ENCODE peak calls at places on chromosomes 11 and 22, in eight cellular contexts. One of them, this sample, is unnamed.

GRCh38 chr22:43181321-43182076 is 5.4 kb downstream of the TTLL12 start:
- DNase-seq in transverse colon: no peak
- DNase-seq in H1: no peak
- DNase-seq in spleen: no peak
- DNase-seq in sigmoid colon: no peak
- DNase-seq in endothelial cell of umbilical vein: no peak
- DNase-seq in suprapubic skin: no peak
- DNase-seq in stomach: no peak
- DNase-seq in this sample: no peak

GRCh38 chr11:27216268-27217149 is 146.5 kb downstream of the CCDC34 start:
- DNase-seq in stomach: no peak
- DNase-seq in suprapubic skin: no peak
- DNase-seq in H1: no peak
- DNase-seq in spleen: peak; percentile 83
- DNase-seq in sigmoid colon: peak; percentile 86
- DNase-seq in endothelial cell of umbilical vein: peak; percentile 90
- DNase-seq in transverse colon: peak; percentile 33
- DNase-seq in this sample: no peak

GRCh38 chr11:130168105-130168504 is 8.5 kb downstream of the ST14 start:
- DNase-seq in endothelial cell of umbilical vein: no peak
- DNase-seq in transverse colon: peak; percentile 9
- DNase-seq in stomach: no peak
- DNase-seq in sigmoid colon: no peak
- DNase-seq in spleen: no peak
- DNase-seq in H1: no peak
- DNase-seq in suprapubic skin: no peak
- DNase-seq in this sample: no peak

GRCh38 chr22:42742940-42743339 is 22.3 kb upstream of the A4GALT start:
- DNase-seq in H1: no peak
- DNase-seq in stomach: no peak
- DNase-seq in suprapubic skin: no peak
- DNase-seq in transverse colon: no peak
- DNase-seq in spleen: no peak
- DNase-seq in sigmoid colon: peak; percentile 75
- DNase-seq in endothelial cell of umbilical vein: no peak
- DNase-seq in this sample: no peak

GRCh38 chr22:50184004-50184461 is 1.7 kb upstream of the TRABD start:
- DNase-seq in transverse colon: peak; percentile 75
- DNase-seq in sigmoid colon: peak; percentile 89
- DNase-seq in H1: no peak
- DNase-seq in stomach: peak; percentile 90
- DNase-seq in endothelial cell of umbilical vein: no peak
- DNase-seq in suprapubic skin: no peak
- DNase-seq in spleen: peak; percentile 89
- DNase-seq in this sample: no peak

GRCh38 chr11:46684364-46684763 is 16.1 kb downstream of the ARHGAP1 start:
- DNase-seq in suprapubic skin: no peak
- DNase-seq in endothelial cell of umbilical vein: no peak
- DNase-seq in H1: no peak
- DNase-seq in transverse colon: no peak
- DNase-seq in sigmoid colon: no peak
- DNase-seq in stomach: no peak
- DNase-seq in spleen: no peak
- DNase-seq in this sample: no peak

GRCh38 chr11:6608011-6608410 is 4.0 kb downstream of the TAF10 start:
- DNase-seq in sigmoid colon: peak; percentile 70
- DNase-seq in spleen: peak; percentile 64
- DNase-seq in suprapubic skin: no peak
- DNase-seq in transverse colon: no peak
- DNase-seq in H1: no peak
- DNase-seq in endothelial cell of umbilical vein: no peak
- DNase-seq in stomach: no peak
- DNase-seq in this sample: no peak

GRCh38 chr11:93089474-93090102 is 108.2 kb downstream of the SLC36A4 start:
- DNase-seq in sigmoid colon: no peak
- DNase-seq in endothelial cell of umbilical vein: peak; percentile 50
- DNase-seq in transverse colon: peak; percentile 27
- DNase-seq in H1: no peak
- DNase-seq in suprapubic skin: no peak
- DNase-seq in spleen: no peak
- DNase-seq in stomach: no peak
- DNase-seq in this sample: no peak

GRCh38 chr22:21943571-21944448 is 8.8 kb downstream of the PPM1F start:
- DNase-seq in transverse colon: no peak
- DNase-seq in spleen: peak; percentile 65
- DNase-seq in suprapubic skin: no peak
- DNase-seq in H1: no peak
- DNase-seq in sigmoid colon: no peak
- DNase-seq in stomach: no peak
- DNase-seq in endothelial cell of umbilical vein: peak; percentile 39
- DNase-seq in this sample: no peak

GRCh38 chr11:84720706-84721402 is 906.3 kb downstream of the DLG2 start:
- DNase-seq in transverse colon: peak; percentile 12
- DNase-seq in sigmoid colon: peak; percentile 64
- DNase-seq in stomach: no peak
- DNase-seq in endothelial cell of umbilical vein: no peak
- DNase-seq in spleen: peak; percentile 74
- DNase-seq in H1: no peak
- DNase-seq in suprapubic skin: peak; percentile 78
- DNase-seq in this sample: no peak

GRCh38 chr22:44827666-44828065 is 75.3 kb downstream of the ARHGAP8 start:
- DNase-seq in endothelial cell of umbilical vein: no peak
- DNase-seq in suprapubic skin: no peak
- DNase-seq in transverse colon: no peak
- DNase-seq in stomach: no peak
- DNase-seq in sigmoid colon: no peak
- DNase-seq in H1: no peak
- DNase-seq in spleen: no peak
- DNase-seq in this sample: no peak

DNA sequence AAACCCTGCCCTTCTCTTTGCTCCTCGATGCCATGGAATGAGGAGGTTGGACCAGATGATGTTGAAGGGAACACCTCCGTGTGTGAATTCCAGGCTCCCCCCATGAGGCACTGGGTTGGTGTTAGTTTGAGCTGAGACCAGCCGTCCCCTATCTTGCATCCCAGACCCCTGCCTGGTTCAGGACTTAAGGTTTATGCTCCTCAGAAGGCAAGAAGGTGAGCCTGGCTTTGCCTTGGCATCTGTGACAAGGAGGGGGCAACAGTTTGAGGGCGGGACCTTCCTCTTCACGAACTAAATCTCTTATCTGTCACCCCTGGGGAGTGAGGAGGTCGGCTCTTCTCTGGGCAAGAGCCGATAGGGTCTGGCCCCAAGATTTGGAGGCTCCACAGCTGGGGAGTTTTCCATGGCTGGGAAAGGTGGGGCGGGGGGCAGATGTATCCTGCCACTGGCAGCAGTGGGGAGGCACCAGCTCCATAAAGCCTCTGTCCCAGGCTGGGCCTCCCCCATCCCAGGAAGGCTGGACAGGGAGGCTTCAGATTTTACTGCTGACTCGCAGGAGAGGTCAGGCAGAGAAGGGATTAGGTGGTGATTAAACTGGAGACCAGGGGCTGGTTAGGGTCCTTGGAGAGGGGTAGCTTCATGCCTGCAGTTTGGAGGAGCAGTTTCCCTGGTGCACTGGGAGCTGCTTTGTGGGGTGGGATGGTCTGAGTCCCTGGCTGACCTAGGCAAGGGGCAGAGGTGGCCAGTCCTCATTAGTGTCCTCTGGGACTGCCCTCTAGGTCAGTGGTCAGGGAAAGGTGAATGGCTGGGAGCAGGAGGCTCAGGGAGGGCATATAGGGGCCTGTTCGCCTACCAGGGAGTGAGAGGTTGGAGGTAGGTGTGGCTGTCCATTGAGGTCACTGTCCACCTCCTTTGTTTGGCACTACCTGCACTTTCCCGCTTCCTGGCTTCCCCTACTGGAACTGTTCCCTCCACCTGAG is 1.1 kb downstream of the SEC14L2 start:
- DNase-seq in H1: no peak
- DNase-seq in stomach: no peak
- DNase-seq in suprapubic skin: no peak
- DNase-seq in spleen: no peak
- DNase-seq in endothelial cell of umbilical vein: peak; percentile 20
- DNase-seq in transverse colon: no peak
- DNase-seq in sigmoid colon: no peak
- DNase-seq in this sample: no peak
- TF ChIP-seq POLR2A in H1: no peak
- TF ChIP-seq POLR2A in stomach: no peak
- TF ChIP-seq POLR2A in suprapubic skin: no peak
- TF ChIP-seq POLR2A in spleen: no peak
- TF ChIP-seq POLR2A in endothelial cell of umbilical vein: no peak
- TF ChIP-seq POLR2A in transverse colon: no peak
- TF ChIP-seq POLR2A in sigmoid colon: no peak
- TF ChIP-seq POLR2A in this sample: no peak

GRCh38 chr11:119026970-119027369 is 3.7 kb downstream of the SLC37A4 start:
- DNase-seq in stomach: no peak
- DNase-seq in spleen: peak; percentile 53
- DNase-seq in endothelial cell of umbilical vein: no peak
- DNase-seq in transverse colon: no peak
- DNase-seq in suprapubic skin: no peak
- DNase-seq in H1: no peak
- DNase-seq in sigmoid colon: no peak
- DNase-seq in this sample: no peak

GRCh38 chr11:119029069-119029339 is 1.7 kb downstream of the SLC37A4 start:
- DNase-seq in transverse colon: no peak
- DNase-seq in suprapubic skin: no peak
- DNase-seq in H1: no peak
- DNase-seq in sigmoid colon: no peak
- DNase-seq in stomach: no peak
- DNase-seq in spleen: peak; percentile 48
- DNase-seq in endothelial cell of umbilical vein: no peak
- DNase-seq in this sample: no peak

GRCh38 chr11:119028346-119029068 is 2.2 kb downstream of the SLC37A4 start:
- DNase-seq in transverse colon: no peak
- DNase-seq in H1: no peak
- DNase-seq in suprapubic skin: no peak
- DNase-seq in stomach: no peak
- DNase-seq in sigmoid colon: no peak
- DNase-seq in endothelial cell of umbilical vein: no peak
- DNase-seq in spleen: peak; percentile 64
- DNase-seq in this sample: no peak

GRCh38 chr11:119025978-119026766 is 4.5 kb downstream of the SLC37A4 start:
- DNase-seq in transverse colon: no peak
- DNase-seq in sigmoid colon: peak; percentile 47
- DNase-seq in suprapubic skin: no peak
- DNase-seq in endothelial cell of umbilical vein: no peak
- DNase-seq in stomach: no peak
- DNase-seq in H1: no peak
- DNase-seq in spleen: peak; percentile 56
- DNase-seq in this sample: no peak

GRCh38 chr11:119027561-119028345 is 2.9 kb downstream of the SLC37A4 start:
- DNase-seq in spleen: peak; percentile 72
- DNase-seq in H1: no peak
- DNase-seq in endothelial cell of umbilical vein: no peak
- DNase-seq in stomach: no peak
- DNase-seq in transverse colon: no peak
- DNase-seq in suprapubic skin: no peak
- DNase-seq in sigmoid colon: no peak
- DNase-seq in this sample: no peak
- TF ChIP-seq POLR2AphosphoS5 in spleen: no peak
- TF ChIP-seq POLR2AphosphoS5 in H1: no peak
- TF ChIP-seq POLR2AphosphoS5 in endothelial cell of umbilical vein: no peak
- TF ChIP-seq POLR2AphosphoS5 in stomach: no peak
- TF ChIP-seq POLR2AphosphoS5 in transverse colon: no peak
- TF ChIP-seq POLR2AphosphoS5 in suprapubic skin: no peak
- TF ChIP-seq POLR2AphosphoS5 in sigmoid colon: no peak
- TF ChIP-seq POLR2AphosphoS5 in this sample: no peak

GRCh38 chr11:122747358-122747757 is 90.9 kb upstream of the CRTAM start:
- DNase-seq in spleen: no peak
- DNase-seq in stomach: no peak
- DNase-seq in endothelial cell of umbilical vein: no peak
- DNase-seq in transverse colon: no peak
- DNase-seq in suprapubic skin: no peak
- DNase-seq in H1: no peak
- DNase-seq in sigmoid colon: no peak
- DNase-seq in this sample: no peak

GRCh38 chr11:122751298-122752070 is 86.8 kb upstream of the CRTAM start:
- DNase-seq in spleen: no peak
- DNase-seq in transverse colon: no peak
- DNase-seq in endothelial cell of umbilical vein: no peak
- DNase-seq in stomach: no peak
- DNase-seq in H1: no peak
- DNase-seq in suprapubic skin: no peak
- DNase-seq in sigmoid colon: peak; percentile 21
- DNase-seq in this sample: no peak

GRCh38 chr11:122750047-122750446 is 88.3 kb upstream of the CRTAM start:
- DNase-seq in transverse colon: no peak
- DNase-seq in sigmoid colon: peak; percentile 33
- DNase-seq in endothelial cell of umbilical vein: no peak
- DNase-seq in H1: no peak
- DNase-seq in stomach: no peak
- DNase-seq in spleen: no peak
- DNase-seq in suprapubic skin: no peak
- DNase-seq in this sample: no peak

GRCh38 chr11:122746611-122747305 is 91.2 kb downstream of the UBASH3B start:
- DNase-seq in spleen: no peak
- DNase-seq in stomach: no peak
- DNase-seq in H1: no peak
- DNase-seq in sigmoid colon: no peak
- DNase-seq in endothelial cell of umbilical vein: no peak
- DNase-seq in suprapubic skin: no peak
- DNase-seq in transverse colon: no peak
- DNase-seq in this sample: no peak

GRCh38 chr11:122748968-122749687 is 89.2 kb upstream of the CRTAM start:
- DNase-seq in suprapubic skin: no peak
- DNase-seq in endothelial cell of umbilical vein: peak; percentile 36
- DNase-seq in sigmoid colon: peak; percentile 78
- DNase-seq in H1: no peak
- DNase-seq in stomach: no peak
- DNase-seq in transverse colon: peak; percentile 49
- DNase-seq in spleen: no peak
- DNase-seq in this sample: peak; percentile 48
- TF ChIP-seq POLR2A in suprapubic skin: no peak
- TF ChIP-seq POLR2A in endothelial cell of umbilical vein: no peak
- TF ChIP-seq POLR2A in sigmoid colon: no peak
- TF ChIP-seq POLR2A in H1: no peak
- TF ChIP-seq POLR2A in stomach: no peak
- TF ChIP-seq POLR2A in transverse colon: no peak
- TF ChIP-seq POLR2A in spleen: no peak
- TF ChIP-seq POLR2A in this sample: no peak

GRCh38 chr11:76714493-76714892 is 43.9 kb upstream of the LRRC32 start:
- DNase-seq in endothelial cell of umbilical vein: no peak
- DNase-seq in stomach: no peak
- DNase-seq in transverse colon: no peak
- DNase-seq in spleen: no peak
- DNase-seq in H1: no peak
- DNase-seq in suprapubic skin: no peak
- DNase-seq in sigmoid colon: no peak
- DNase-seq in this sample: no peak
- TF ChIP-seq POLR2AphosphoS5 in endothelial cell of umbilical vein: no peak
- TF ChIP-seq POLR2AphosphoS5 in stomach: no peak
- TF ChIP-seq POLR2AphosphoS5 in transverse colon: no peak
- TF ChIP-seq POLR2AphosphoS5 in spleen: no peak
- TF ChIP-seq POLR2AphosphoS5 in H1: no peak
- TF ChIP-seq POLR2AphosphoS5 in suprapubic skin: no peak
- TF ChIP-seq POLR2AphosphoS5 in sigmoid colon: no peak
- TF ChIP-seq POLR2AphosphoS5 in this sample: no peak

GRCh38 chr11:66718320-66718971 is 10.6 kb downstream of the SPTBN2 start:
- DNase-seq in suprapubic skin: no peak
- DNase-seq in transverse colon: peak; percentile 54
- DNase-seq in endothelial cell of umbilical vein: no peak
- DNase-seq in spleen: no peak
- DNase-seq in sigmoid colon: no peak
- DNase-seq in stomach: peak; percentile 60
- DNase-seq in H1: no peak
- DNase-seq in this sample: no peak
- TF ChIP-seq POLR2A in suprapubic skin: no peak
- TF ChIP-seq POLR2A in transverse colon: no peak
- TF ChIP-seq POLR2A in endothelial cell of umbilical vein: no peak
- TF ChIP-seq POLR2A in spleen: no peak
- TF ChIP-seq POLR2A in sigmoid colon: no peak
- TF ChIP-seq POLR2A in stomach: no peak
- TF ChIP-seq POLR2A in H1: no peak
- TF ChIP-seq POLR2A in this sample: no peak